ENCODE peak calls at places on chromosomes 13 and 19, in nine cellular contexts. P is M059J, M is astrocyte of the cerebellum, O is cardiac septum, S is upper lobe of left lung, X is T-helper 17 cell, C is heart left ventricle, J is ecto neural progenitor cell, G is tibial artery. T is an unnamed sample.

GRCh38 chr13:50283017-50283416 is 267.8 kb downstream of the KCNRG start:
- DNase-seq in P (no peak), M (no peak), O (no peak), S (no peak), X (no peak), C (no peak), J (no peak), G (no peak), T (no peak)

GRCh38 chr19:7242601-7243258 is 51.5 kb downstream of the INSR start:
- DNase-seq in P (peak), M (no peak), O (no peak), S (no peak), X (no peak), C (no peak), J (no peak), G (no peak), T (no peak)

GRCh38 chr13:113664751-113665581 is 2.1 kb upstream of the GRK1 start:
- DNase-seq in P (no peak), M (no peak), O (peak), S (peak), X (no peak), C (peak), J (no peak), G (peak), T (no peak)

GRCh38 chr19:47603706-47604310 is 5.1 kb upstream of the BICRA start:
- DNase-seq in P (no peak), M (no peak), O (no peak), S (no peak), X (no peak), C (no peak), J (no peak), G (no peak), T (no peak)

GRCh38 chr19:6482343-6482686 is 728 bp upstream of the DENND1C start:
- DNase-seq in P (no peak), M (no peak), O (no peak), S (no peak), X (no peak), C (no peak), J (no peak), G (no peak), T (no peak)

GRCh38 chr13:21012211-21012610 is 49.2 kb downstream of the LATS2 start:
- DNase-seq in P (peak), M (no peak), O (peak), S (no peak), X (no peak), C (no peak), J (no peak), G (no peak), T (no peak)

GRCh38 chr19:42089772-42090171 is 13.8 kb downstream of the ZNF574 start:
- DNase-seq in P (no peak), M (no peak), O (no peak), S (no peak), X (no peak), C (no peak), J (no peak), G (no peak), T (no peak)

GRCh38 chr19:5718032-5718578 is 1.8 kb downstream of the LONP1 start:
- DNase-seq in P (peak), M (no peak), O (no peak), S (no peak), X (no peak), C (no peak), J (no peak), G (no peak), T (no peak)

GRCh38 chr13:110352735-110353134 is 45.7 kb downstream of the COL4A2 start:
- DNase-seq in P (no peak), M (no peak), O (no peak), S (no peak), X (no peak), C (no peak), J (no peak), G (peak), T (no peak)

GRCh38 chr13:26228080-26228479 is 6.0 kb upstream of the RNF6 start:
- DNase-seq in P (no peak), M (no peak), O (no peak), S (no peak), X (no peak), C (no peak), J (no peak), G (no peak), T (no peak)

GRCh38 chr19:33385956-33386355 is 12.4 kb downstream of the CEBPG start:
- DNase-seq in P (no peak), M (no peak), O (peak), S (no peak), X (no peak), C (peak), J (no peak), G (no peak), T (peak)

GRCh38 chr13:30463820-30464495 is 1.8 kb downstream of the HMGB1 start:
- DNase-seq in P (peak), M (no peak), O (no peak), S (peak), X (peak), C (no peak), J (no peak), G (peak), T (peak)

GRCh38 chr13:101487046-101487830 is 34.8 kb downstream of the ITGBL1 start:
- DNase-seq in P (no peak), M (no peak), O (no peak), S (no peak), X (no peak), C (no peak), J (no peak), G (no peak), T (no peak)

GRCh38 chr13:90272356-90272755 is 1075.1 kb upstream of the MIR17HG start:
- DNase-seq in P (peak), M (peak), O (no peak), S (no peak), X (no peak), C (no peak), J (no peak), G (no peak), T (no peak)

GRCh38 chr19:28502879-28503734 is 709.8 kb downstream of the UQCRFS1 start:
- DNase-seq in P (no peak), M (no peak), O (no peak), S (no peak), X (no peak), C (no peak), J (no peak), G (no peak), T (no peak)

GRCh38 chr13:29567411-29567810 is 28.1 kb downstream of the SLC7A1 start:
- DNase-seq in P (no peak), M (no peak), O (no peak), S (no peak), X (no peak), C (no peak), J (no peak), G (no peak), T (no peak)

GRCh38 chr19:7676376-7676775 is 514 bp upstream of the MCEMP1 start:
- DNase-seq in P (no peak), M (no peak), O (no peak), S (peak), X (no peak), C (no peak), J (no peak), G (no peak), T (no peak)

GRCh38 chr19:45952341-45952690 is 21.3 kb downstream of the NOVA2 start:
- DNase-seq in P (no peak), M (no peak), O (no peak), S (no peak), X (no peak), C (no peak), J (no peak), G (no peak), T (no peak)

GRCh38 chr13:75458696-75459422 is 23.1 kb downstream of the TBC1D4 start:
- DNase-seq in P (no peak), M (no peak), O (no peak), S (peak), X (no peak), C (peak), J (no peak), G (no peak), T (peak)

GRCh38 chr13:25690582-25690981 is 318.8 kb downstream of the ATP8A2 start:
- DNase-seq in P (no peak), M (no peak), O (no peak), S (no peak), X (no peak), C (no peak), J (no peak), G (no peak), T (no peak)

GRCh38 chr19:5697022-5697889 is 7.2 kb downstream of the RPL36 start:
- DNase-seq in P (no peak), M (no peak), O (peak), S (no peak), X (no peak), C (no peak), J (no peak), G (no peak), T (no peak)

GRCh38 chr13:113864303-113864890 is 521 bp upstream of the GAS6 start:
- DNase-seq in P (peak), M (no peak), O (peak), S (no peak), X (no peak), C (no peak), J (peak), G (peak), T (peak)

GRCh38 chr13:66748712-66749111 is 481.4 kb downstream of the PCDH9 start:
- DNase-seq in P (no peak), M (no peak), O (no peak), S (no peak), X (no peak), C (no peak), J (no peak), G (no peak), T (no peak)

GRCh38 chr13:26476111-26476743 is 81.3 kb upstream of the WASF3 start:
- DNase-seq in P (peak), M (no peak), O (peak), S (no peak), X (no peak), C (peak), J (peak), G (no peak), T (peak)

GRCh38 chr13:110949116-110949515 is 34.2 kb upstream of the ANKRD10 start:
- DNase-seq in P (no peak), M (no peak), O (no peak), S (no peak), X (no peak), C (no peak), J (no peak), G (no peak), T (no peak)

GRCh38 chr13:45928843-45929242 is 77.3 kb upstream of the SIAH3 start:
- DNase-seq in P (peak), M (peak), O (no peak), S (no peak), X (no peak), C (no peak), J (no peak), G (no peak), T (no peak)

GRCh38 chr13:42967660-42968059 is 24.4 kb downstream of the EPSTI1 start:
- DNase-seq in P (no peak), M (no peak), O (no peak), S (peak), X (no peak), C (no peak), J (no peak), G (no peak), T (no peak)

GRCh38 chr13:24512208-24513068 is at the start of gene PARP4:
- DNase-seq in P (peak), M (peak), O (peak), S (peak), X (peak), C (peak), J (peak), G (peak), T (peak)

GRCh38 chr13:40508112-40508511 is 158.3 kb downstream of the FOXO1 start:
- DNase-seq in P (peak), M (peak), O (no peak), S (no peak), X (no peak), C (no peak), J (no peak), G (no peak), T (no peak)

GRCh38 chr19:54653181-54653809 is 9.5 kb upstream of the LILRB4 start:
- DNase-seq in P (peak), M (no peak), O (no peak), S (no peak), X (no peak), C (no peak), J (no peak), G (no peak), T (no peak)

GRCh38 chr13:80458546-80458945 is 117.6 kb upstream of the SPRY2 start:
- DNase-seq in P (no peak), M (no peak), O (no peak), S (no peak), X (no peak), C (no peak), J (no peak), G (no peak), T (no peak)